ENCODE peak calls at places on chromosome 1, in six cellular contexts. R is GM13976, M is lower lobe of right lung, U is tibial artery, A is choroid plexus epithelial cell, D is hepatocyte. K is an unnamed sample.

GRCh38 chr1:148352470-148353118 is 130.5 kb downstream of the PPIAL4G start:
- DNase-seq in R (no peak), M (no peak), U (no peak), A (no peak), D (no peak), K (no peak)

GRCh38 chr1:92537333-92537884 is 50.7 kb upstream of the GFI1 start:
- DNase-seq in R (no peak), M (no peak), U (no peak), A (no peak), D (no peak), K (no peak)

GRCh38 chr1:245459621-245460020 is 304.8 kb downstream of the KIF26B start:
- DNase-seq in R (no peak), M (no peak), U (no peak), A (no peak), D (no peak), K (no peak)

GRCh38 chr1:206684478-206685255 is at the start of gene MAPKAPK2:
- DNase-seq in R (peak; percentile 97), M (peak; percentile 88), U (peak; percentile 88), A (peak; percentile 67), D (peak; percentile 94), K (peak; percentile 99)

GRCh38 chr1:29271724-29272123 is 35.4 kb downstream of the PTPRU start:
- DNase-seq in R (no peak), M (peak; percentile 88), U (peak; percentile 75), A (peak; percentile 78), D (peak; percentile 81), K (no peak)

GRCh38 chr1:161781995-161782394 is 15.9 kb downstream of the ATF6 start:
- DNase-seq in R (no peak), M (no peak), U (no peak), A (peak; percentile 57), D (no peak), K (no peak)

GRCh38 chr1:58813361-58813760 is 29.5 kb upstream of the JUN start:
- DNase-seq in R (no peak), M (no peak), U (no peak), A (no peak), D (no peak), K (no peak)

GRCh38 chr1:152110860-152111514 is 4.3 kb downstream of the TCHH start:
- DNase-seq in R (peak; percentile 46), M (peak; percentile 53), U (no peak), A (peak; percentile 60), D (peak; percentile 41), K (no peak)

GRCh38 chr1:20634065-20634593 is 871 bp downstream of the PINK1 start:
- DNase-seq in R (no peak), M (no peak), U (no peak), A (no peak), D (peak; percentile 15), K (no peak)

GRCh38 chr1:21233480-21233879 is 56.8 kb downstream of the ECE1 start:
- DNase-seq in R (no peak), M (no peak), U (no peak), A (no peak), D (no peak), K (no peak)

GRCh38 chr1:153348511-153349362 is at the start of gene PGLYRP4:
- DNase-seq in R (no peak), M (no peak), U (no peak), A (no peak), D (no peak), K (no peak)

GRCh38 chr1:235404190-235404589 is 37.0 kb downstream of the TBCE start:
- DNase-seq in R (no peak), M (no peak), U (no peak), A (peak; percentile 58), D (no peak), K (no peak)

GRCh38 chr1:204266504-204267034 is 52.8 kb upstream of the GOLT1A start:
- DNase-seq in R (no peak), M (no peak), U (no peak), A (no peak), D (peak; percentile 76), K (no peak)

GRCh38 chr1:218294531-218294930 is 9.4 kb downstream of the RRP15 start:
- DNase-seq in R (no peak), M (no peak), U (no peak), A (no peak), D (no peak), K (no peak)

GRCh38 chr1:196355206-196355786 is 252.9 kb downstream of the KCNT2 start:
- DNase-seq in R (no peak), M (no peak), U (no peak), A (peak; percentile 73), D (peak; percentile 13), K (no peak)

GRCh38 chr1:45679123-45679522 is 7.2 kb downstream of the GPBP1L1 start:
- DNase-seq in R (no peak), M (no peak), U (no peak), A (peak; percentile 22), D (no peak), K (no peak)

GRCh38 chr1:243926299-243926698 is 76.3 kb upstream of the AKT3 start:
- DNase-seq in R (no peak), M (no peak), U (no peak), A (no peak), D (no peak), K (no peak)

GRCh38 chr1:182338806-182339370 is 52.7 kb downstream of the GLUL start:
- DNase-seq in R (no peak), M (no peak), U (no peak), A (no peak), D (no peak), K (no peak)

GRCh38 chr1:20699558-20699957 is 18.2 kb downstream of the KIF17 start:
- DNase-seq in R (no peak), M (no peak), U (no peak), A (no peak), D (no peak), K (no peak)

GRCh38 chr1:167623951-167624350 is 6.1 kb upstream of the RCSD1 start:
- DNase-seq in R (no peak), M (no peak), U (no peak), A (no peak), D (no peak), K (no peak)

DNA sequence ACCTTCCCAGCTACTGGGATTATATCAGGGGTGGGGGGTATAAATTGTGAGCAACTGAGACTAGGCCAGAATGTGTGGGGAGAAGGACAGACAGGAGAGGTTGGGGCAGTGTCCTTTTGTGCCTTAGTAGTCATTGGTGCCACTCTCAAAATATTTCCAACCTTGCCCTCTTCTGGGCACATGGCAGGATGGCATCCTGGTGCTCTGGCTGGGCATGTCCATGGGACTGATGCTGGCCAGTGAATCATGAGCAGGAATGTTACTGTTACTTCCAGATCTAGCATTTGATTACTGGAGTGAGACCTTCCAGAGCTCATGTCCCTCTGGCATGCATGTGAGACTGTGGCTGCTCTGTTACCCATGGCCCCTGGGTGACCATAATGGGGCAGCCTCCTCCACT is 151.2 kb downstream of the MATN1 start:
- DNase-seq in R (no peak), M (no peak), U (no peak), A (no peak), D (no peak), K (no peak)
- TF ChIP-seq CTCF in R (no peak), M (no peak), U (no peak), A (no peak), D (no peak), K (no peak)

DNA sequence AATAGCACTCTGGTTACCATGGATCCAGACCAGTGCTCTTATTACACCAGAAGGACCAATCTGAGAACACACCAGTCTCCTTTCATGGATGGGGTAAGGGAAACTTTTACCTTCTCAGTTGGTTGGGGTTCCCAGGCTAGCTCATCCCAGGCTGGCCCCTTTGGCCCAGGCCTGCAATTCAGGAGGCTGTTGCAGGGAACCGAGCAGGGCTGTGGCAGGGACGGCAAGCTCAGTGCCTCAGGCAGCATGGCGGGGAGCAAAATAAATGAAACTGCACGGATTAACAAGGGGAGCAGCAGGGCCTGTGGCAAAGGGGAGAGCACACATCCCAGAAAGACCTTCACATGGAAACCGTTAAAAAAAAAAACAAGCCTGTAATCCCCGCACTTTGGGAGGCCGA is 57.0 kb downstream of the DMRTB1 start:
- DNase-seq in R (no peak), M (no peak), U (no peak), A (peak; percentile 23), D (no peak), K (no peak)
- TF ChIP-seq CTCF in R (no peak), M (no peak), U (no peak), A (no peak), D (no peak), K (no peak)

GRCh38 chr1:47491341-47491753 is 53.5 kb downstream of the FOXD2 start:
- DNase-seq in R (no peak), M (no peak), U (no peak), A (no peak), D (no peak), K (no peak)
- TF ChIP-seq CTCF in R (no peak), M (no peak), U (no peak), A (no peak), D (no peak), K (no peak)

DNA sequence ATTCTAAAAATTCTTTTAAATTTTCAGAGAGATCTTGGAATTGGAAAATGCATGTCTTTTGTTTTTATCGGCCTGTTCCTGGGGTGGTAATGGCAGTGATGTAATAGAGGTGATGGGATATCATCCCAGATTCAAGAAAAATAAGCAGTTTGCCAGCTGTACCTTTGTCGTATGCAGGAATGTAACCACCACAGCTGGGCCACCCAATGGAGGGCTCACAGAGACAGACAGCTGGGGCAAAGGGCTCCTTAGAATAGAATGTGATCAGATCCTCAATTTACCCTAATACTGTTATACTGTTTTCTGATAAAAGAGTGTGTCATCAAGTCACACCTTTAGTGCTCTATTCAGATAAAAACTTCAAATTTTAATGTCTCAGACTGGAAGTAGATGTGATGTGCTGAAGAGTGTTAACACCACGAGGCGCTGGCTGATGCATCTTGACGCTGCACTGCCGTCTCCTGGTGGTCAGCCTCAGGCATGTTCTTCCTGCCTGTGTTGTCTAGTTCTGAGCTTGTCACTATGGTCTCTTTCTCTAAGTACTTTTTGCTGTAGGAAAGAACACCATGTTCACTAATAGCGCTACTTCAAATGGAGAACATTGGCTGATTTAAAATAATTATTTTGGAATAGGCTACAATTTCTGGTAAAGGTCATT is 78.8 kb downstream of the C1orf21 start:
- DNase-seq in R (no peak), M (no peak), U (no peak), A (peak; percentile 50), D (no peak), K (no peak)
- TF ChIP-seq CTCF in R (no peak), M (no peak), U (no peak), A (peak; percentile 56), D (peak; percentile 24), K (no peak)

DNA sequence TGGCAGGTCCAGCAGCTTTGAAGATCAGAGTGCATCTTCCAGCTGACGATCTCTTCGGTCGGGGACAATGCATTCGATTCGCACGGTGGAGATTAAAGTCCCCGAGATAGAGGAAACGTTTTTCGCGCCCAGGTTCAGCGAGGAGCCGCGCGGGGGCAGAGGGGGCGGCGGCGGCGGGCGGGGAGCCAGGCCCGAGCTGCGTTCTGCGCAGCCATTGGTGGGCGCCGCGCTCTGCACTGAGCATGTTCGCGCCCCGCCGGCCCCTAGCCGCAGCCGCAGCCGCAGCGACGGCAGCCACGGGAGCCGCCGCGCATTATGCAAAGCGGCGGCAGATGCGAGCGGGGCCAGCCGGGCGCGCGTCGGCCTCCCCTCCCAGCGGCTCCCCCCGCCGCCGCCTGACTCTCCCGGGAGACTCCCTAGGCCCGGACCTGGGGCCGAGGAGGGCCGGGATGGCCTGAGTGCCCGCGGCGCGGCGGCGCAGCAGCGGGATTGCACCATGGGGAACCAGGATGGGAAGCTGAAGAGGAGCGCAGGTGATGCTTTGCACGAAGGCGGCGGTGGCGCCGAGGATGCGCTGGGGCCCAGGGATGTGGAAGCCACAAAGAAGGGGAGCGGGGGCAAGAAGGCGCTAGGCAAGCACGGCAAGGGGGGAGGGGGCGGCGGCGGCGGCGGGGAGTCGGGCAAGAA is at the start of gene FMN2:
- DNase-seq in R (peak; percentile 37), M (no peak), U (no peak), A (no peak), D (peak; percentile 39), K (peak; percentile 33)
- TF ChIP-seq CTCF in R (no peak), M (no peak), U (no peak), A (no peak), D (no peak), K (no peak)

GRCh38 chr1:89149229-89149628 is 23.3 kb upstream of the GBP2 start:
- DNase-seq in R (no peak), M (no peak), U (no peak), A (peak; percentile 75), D (peak; percentile 58), K (no peak)
- TF ChIP-seq CTCF in R (no peak), M (peak; percentile 20), U (peak; percentile 30), A (peak; percentile 76), D (peak; percentile 34), K (no peak)